ENCODE peak calls at places on chromosomes 5 and 9, in four cellular contexts. X, J, F and P are unnamed samples.

GRCh38 chr9:88833946-88834345 is 157.3 kb upstream of the S1PR3 start:
- DNase-seq in F (no peak), X (no peak), J (no peak), P (no peak)

GRCh38 chr9:27602107-27602836 is 29.0 kb upstream of the C9orf72 start:
- DNase-seq in F (no peak), X (no peak), J (no peak), P (no peak)

GRCh38 chr9:135992486-135993408 is 31.6 kb upstream of the UBAC1 start:
- DNase-seq in X (peak; percentile 81), J (no peak), F (peak; percentile 89), P (peak; percentile 70)

GRCh38 chr5:54975701-54976100 is 9.7 kb downstream of the ESM1 start:
- DNase-seq in X (no peak), F (no peak), J (no peak), P (no peak)

GRCh38 chr9:100425758-100426157 is 1.2 kb upstream of the MSANTD3 start:
- DNase-seq in F (no peak), J (no peak), X (no peak), P (no peak)

GRCh38 chr9:94042516-94042915 is 41.7 kb upstream of the PTPDC1 start:
- DNase-seq in F (no peak), J (no peak), X (no peak), P (no peak)

GRCh38 chr5:134592141-134592746 is 40.4 kb downstream of the SAR1B start:
- DNase-seq in X (no peak), J (no peak), F (no peak), P (no peak)

GRCh38 chr5:172905346-172905756 is 53.9 kb upstream of the RPL26L1 start:
- DNase-seq in X (no peak), F (no peak), J (no peak), P (no peak)

GRCh38 chr9:124969401-124969800 is 28.5 kb upstream of the GOLGA1 start:
- DNase-seq in F (no peak), X (no peak), J (no peak), P (no peak)

GRCh38 chr5:96384353-96384752 is 48.7 kb downstream of the PCSK1 start:
- DNase-seq in F (no peak), J (no peak), X (peak; percentile 5), P (peak; percentile 35)

GRCh38 chr5:6601271-6601670 is 31.6 kb downstream of the NSUN2 start:
- DNase-seq in J (no peak), F (no peak), X (no peak), P (no peak)

GRCh38 chr5:7884491-7885273 is 15.7 kb downstream of the MTRR start:
- DNase-seq in X (no peak), J (no peak), F (no peak), P (no peak)

GRCh38 chr5:113061851-113062631 is 85.4 kb downstream of the DCP2 start:
- DNase-seq in F (peak; percentile 33), X (no peak), J (no peak), P (no peak)

GRCh38 chr5:129465945-129466344 is 5.8 kb downstream of the ADAMTS19 start:
- DNase-seq in X (no peak), J (no peak), F (no peak), P (no peak)

GRCh38 chr5:107997338-107997979 is 326.7 kb upstream of the EFNA5 start:
- DNase-seq in X (no peak), F (no peak), J (no peak), P (no peak)

GRCh38 chr9:125966456-125966855 is 219.3 kb downstream of the PBX3 start:
- DNase-seq in F (peak; percentile 69), X (no peak), J (no peak), P (no peak)

GRCh38 chr5:177357459-177358332 is at the start of gene RGS14:
- DNase-seq in J (peak; percentile 77), F (no peak), X (no peak), P (no peak)

GRCh38 chr5:127290946-127291763 is 559 bp downstream of the MEGF10 start:
- DNase-seq in F (peak; percentile 6), X (no peak), J (no peak), P (no peak)

GRCh38 chr5:152511531-152512132 is 106.6 kb upstream of the NMUR2 start:
- DNase-seq in J (no peak), X (no peak), F (no peak), P (no peak)

GRCh38 chr9:89021154-89021803 is 30.0 kb downstream of the S1PR3 start:
- DNase-seq in F (no peak), J (no peak), X (no peak), P (peak; percentile 41)

GRCh38 chr5:115709585-115709984 is 83.7 kb upstream of the TMED7 start:
- DNase-seq in X (no peak), J (no peak), F (no peak), P (no peak)

GRCh38 chr5:108730617-108731340 is 16.9 kb upstream of the FER start:
- DNase-seq in J (no peak), X (no peak), F (no peak), P (no peak)

GRCh38 chr5:19777363-19777762 is 210.6 kb downstream of the CDH18 start:
- DNase-seq in J (no peak), F (no peak), X (no peak), P (no peak)

GRCh38 chr9:81086421-81086820 is 602.9 kb downstream of the TLE1 start:
- DNase-seq in X (no peak), F (no peak), J (no peak), P (no peak)

GRCh38 chr9:73451003-73451402 is 299.3 kb downstream of the ANXA1 start:
- DNase-seq in J (no peak), F (no peak), X (no peak), P (no peak)

GRCh38 chr5:6774673-6775327 is 61.6 kb downstream of the TENT4A start:
- DNase-seq in X (no peak), F (no peak), J (no peak), P (no peak)

GRCh38 chr5:146805099-146805498 is 73.5 kb downstream of the PPP2R2B start:
- DNase-seq in J (no peak), F (no peak), X (no peak), P (no peak)

GRCh38 chr9:94821098-94821930 is 94.8 kb downstream of the AOPEP start:
- DNase-seq in X (no peak), J (peak; percentile 59), F (no peak), P (no peak)

GRCh38 chr5:76807296-76807695 is 11.5 kb upstream of the F2RL1 start:
- DNase-seq in J (no peak), X (peak; percentile 36), F (no peak), P (no peak)

GRCh38 chr5:37448941-37449340 is 69.8 kb downstream of the WDR70 start:
- DNase-seq in X (no peak), J (no peak), F (no peak), P (no peak)
- TF ChIP-seq PBX3 in X (no peak), J (no peak), F (no peak), P (no peak)

DNA sequence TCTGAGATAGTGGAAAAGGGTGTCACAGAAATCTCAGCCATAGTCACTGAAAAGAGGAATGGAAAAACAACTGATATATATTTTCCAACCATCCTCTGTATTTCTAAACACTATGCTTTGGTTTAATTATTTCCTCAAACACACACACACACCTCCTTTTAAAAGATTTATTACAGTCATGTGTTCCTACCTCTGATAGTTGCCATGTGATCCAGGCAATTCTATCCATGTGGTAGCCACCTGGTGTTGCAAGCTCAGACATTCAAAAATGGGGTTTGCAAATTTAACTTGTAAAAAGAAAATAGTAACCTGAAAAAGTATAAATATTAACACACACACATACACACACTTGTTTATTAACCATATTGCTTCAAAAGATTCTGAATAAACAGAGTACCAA is 40.0 kb upstream of the CCNG1 start:
- DNase-seq in F (no peak), J (no peak), X (no peak), P (no peak)
- TF ChIP-seq USF2 in F (no peak), J (no peak), X (no peak), P (no peak)

DNA sequence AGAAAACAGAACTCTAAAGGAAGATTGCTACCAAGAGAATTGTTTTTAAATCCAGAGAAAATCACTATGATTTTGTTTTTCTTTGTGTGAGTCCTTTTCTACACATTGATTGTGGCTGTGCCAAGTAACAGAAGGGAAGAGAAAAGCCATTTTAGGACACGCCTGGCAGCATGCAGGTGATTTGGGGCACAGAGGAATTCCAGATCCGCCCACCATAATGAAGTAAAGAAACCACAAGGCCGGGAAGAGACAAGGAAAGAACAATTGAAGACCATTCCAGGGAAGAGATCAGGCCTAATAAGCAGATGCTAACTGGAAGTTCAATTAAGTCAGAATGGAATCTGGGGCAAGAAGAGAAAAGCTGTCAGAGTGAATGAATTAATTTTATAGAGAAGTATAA is 110.3 kb upstream of the ISL1 start:
- DNase-seq in F (no peak), X (no peak), J (no peak), P (no peak)
- TF ChIP-seq PBX3 in F (no peak), X (no peak), J (no peak), P (no peak)

DNA sequence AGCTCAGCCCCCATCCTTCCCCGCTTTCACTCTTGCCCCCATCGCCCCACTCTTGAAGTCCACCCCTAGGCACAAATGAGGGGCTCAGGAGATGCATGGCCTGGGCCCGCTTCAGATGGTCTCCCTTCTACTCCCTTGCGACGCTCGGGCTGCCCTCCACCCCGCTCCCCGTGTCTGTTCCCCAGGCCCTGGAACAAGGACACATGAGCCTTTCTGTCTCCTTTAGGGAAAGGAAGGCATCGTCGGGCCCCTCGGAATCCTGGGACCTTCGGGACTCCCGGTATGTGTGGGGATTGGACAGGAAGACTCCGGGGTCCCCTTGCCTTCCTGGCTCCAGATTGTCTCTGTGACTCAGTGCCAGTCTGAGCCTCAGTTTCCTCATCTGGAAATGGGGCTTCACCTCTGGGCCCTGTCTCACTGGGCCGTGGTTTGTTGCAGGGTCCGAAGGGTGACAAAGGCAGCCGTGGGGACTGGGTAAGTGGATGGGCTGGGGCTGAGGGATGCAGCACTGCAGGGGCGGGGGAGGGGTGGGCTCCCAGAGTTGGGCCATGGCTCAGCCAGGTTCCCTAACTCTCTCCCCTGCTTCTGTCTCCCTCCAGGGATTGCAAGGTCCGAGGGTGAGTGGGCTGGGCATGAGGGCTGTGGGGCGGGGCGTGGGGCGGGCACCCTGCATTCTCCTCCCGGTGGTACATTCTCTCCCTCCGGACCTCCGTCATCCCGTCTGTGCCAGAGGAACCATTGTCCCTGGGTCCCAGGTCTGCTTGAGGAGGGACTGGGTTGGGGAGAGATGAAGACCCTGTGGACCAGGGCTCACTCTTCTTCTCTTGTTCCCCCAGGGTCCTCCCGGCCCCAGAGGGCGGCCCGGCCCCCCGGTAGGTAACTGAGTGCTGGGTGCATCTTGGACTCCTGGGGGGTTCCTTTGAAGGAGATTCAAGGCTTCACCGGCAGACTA is 21.8 kb upstream of the ORM1 start:
- DNase-seq in J (no peak), F (no peak), X (no peak), P (no peak)
- TF ChIP-seq USF2 in J (no peak), F (no peak), X (no peak), P (no peak)

DNA sequence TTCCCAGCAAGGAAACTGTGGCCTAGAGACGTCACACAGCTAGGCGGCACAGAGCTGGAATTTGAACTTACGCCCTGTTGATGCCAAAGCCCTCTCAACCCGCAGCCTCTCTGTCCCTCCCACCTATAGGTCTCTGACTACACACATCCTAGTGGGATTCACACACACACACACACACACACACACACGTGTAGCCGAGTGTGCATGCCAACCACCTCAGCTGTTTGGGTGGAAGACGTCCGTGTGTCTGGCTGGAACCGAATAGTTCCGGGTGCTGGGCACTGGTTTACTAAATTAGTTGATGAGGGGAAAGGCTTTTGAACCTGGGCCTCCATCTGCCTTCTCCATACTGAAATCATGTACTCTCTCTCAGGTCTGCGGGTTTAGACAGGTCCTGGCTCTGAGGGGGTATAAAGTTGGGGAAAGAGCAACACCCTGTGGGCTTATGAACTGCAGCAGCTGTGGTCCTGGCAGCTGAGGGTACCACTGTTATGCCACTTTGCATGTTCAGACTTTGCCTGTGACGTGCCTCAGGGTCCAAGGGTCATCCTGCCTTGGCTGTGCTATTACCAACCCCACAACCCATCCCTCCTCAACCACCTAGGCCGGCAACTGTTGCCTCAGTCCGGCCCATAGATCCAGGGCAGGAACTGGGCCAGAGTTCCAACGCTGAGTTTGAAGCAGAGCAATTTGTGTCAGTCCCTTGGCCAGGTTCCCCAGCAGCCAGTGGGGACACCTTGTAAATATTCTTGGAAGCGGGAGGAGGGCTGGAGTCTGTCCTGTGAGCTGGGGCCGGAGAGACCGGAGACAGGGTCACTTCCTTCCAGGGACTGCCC is 50.5 kb downstream of the PSD2 start:
- DNase-seq in J (no peak), F (no peak), X (no peak), P (no peak)
- TF ChIP-seq PBX3 in J (no peak), F (no peak), X (no peak), P (no peak)